ENCODE peak calls at places on chromosomes 3 and 15, in seven cellular contexts. M is aorta, A is psoas muscle, S is transverse colon, O is PC-3, C is fibroblast of lung, R is breast epithelium. N is an unnamed sample.
A peak's percentile ranks its signal among the peaks of the same experiment; 100 is the strongest.

GRCh38 chr3:198046120-198046857 is 86.3 kb downstream of the LMLN start:
- DNase-seq in S (no peak), R (no peak), C (no peak), O (no peak), A (no peak), M (no peak), N (no peak)

GRCh38 chr3:30142946-30143345 is 463.5 kb upstream of the TGFBR2 start:
- DNase-seq in R (no peak), O (no peak), M (no peak), C (no peak), S (no peak), A (no peak), N (no peak)

GRCh38 chr3:16480861-16481569 is 32.5 kb downstream of the RFTN1 start:
- DNase-seq in R (no peak), M (no peak), O (peak; percentile 16), A (no peak), C (peak; percentile 79), S (no peak), N (peak; percentile 60)

GRCh38 chr15:33093234-33093633 is 101.3 kb downstream of the FMN1 start:
- DNase-seq in C (no peak), O (no peak), A (no peak), S (no peak), M (no peak), R (no peak), N (no peak)

GRCh38 chr3:82875401-82875800 is 1114.0 kb upstream of the GBE1 start:
- DNase-seq in S (no peak), C (peak; percentile 9), A (no peak), O (no peak), M (no peak), R (no peak), N (no peak)

GRCh38 chr3:86958534-86958933 is 32.4 kb downstream of the VGLL3 start:
- DNase-seq in R (no peak), M (no peak), S (no peak), O (peak; percentile 34), C (peak; percentile 95), A (no peak), N (peak; percentile 42)

GRCh38 chr15:25228261-25228660 is 210.6 kb downstream of the UBE3A start:
- DNase-seq in S (no peak), O (no peak), M (no peak), A (no peak), R (no peak), C (no peak), N (no peak)

GRCh38 chr3:138188013-138188352 is 882 bp downstream of the ARMC8 start:
- DNase-seq in M (no peak), O (peak; percentile 32), A (no peak), R (no peak), S (no peak), C (peak; percentile 64), N (no peak)

GRCh38 chr3:188956839-188957489 is 214.8 kb upstream of the TPRG1 start:
- DNase-seq in R (no peak), M (no peak), O (peak; percentile 83), S (no peak), C (peak; percentile 62), A (no peak), N (peak; percentile 50)

GRCh38 chr3:66021731-66022131 is 17.0 kb downstream of the MAGI1 start:
- DNase-seq in C (peak; percentile 55), S (no peak), O (peak; percentile 67), A (no peak), M (no peak), R (no peak), N (no peak)

GRCh38 chr3:55555866-55556621 is 68.9 kb upstream of the WNT5A start:
- DNase-seq in O (no peak), M (no peak), R (no peak), C (no peak), A (no peak), S (no peak), N (no peak)

GRCh38 chr3:172323894-172324590 is 124.2 kb downstream of the GHSR start:
- DNase-seq in A (peak; percentile 74), R (no peak), O (no peak), S (no peak), C (peak; percentile 99), M (peak; percentile 50), N (no peak)

GRCh38 chr3:31379598-31379997 is 153.1 kb upstream of the STT3B start:
- DNase-seq in C (no peak), R (no peak), M (no peak), O (no peak), S (no peak), A (no peak), N (no peak)

GRCh38 chr3:23685484-23686258 is 120.1 kb upstream of the UBE2E1 start:
- DNase-seq in O (peak; percentile 100), A (peak; percentile 81), M (peak; percentile 89), S (peak; percentile 88), R (peak; percentile 69), C (peak; percentile 98), N (peak; percentile 93)

GRCh38 chr3:52088445-52089367 is 32.3 kb upstream of the DUSP7 start:
- DNase-seq in M (peak; percentile 70), A (peak; percentile 67), R (no peak), C (peak; percentile 60), S (no peak), O (no peak), N (no peak)

GRCh38 chr3:149768704-149769103 is 16.4 kb upstream of the COMMD2 start:
- DNase-seq in O (no peak), A (no peak), C (no peak), M (no peak), R (no peak), S (no peak), N (no peak)

GRCh38 chr15:48553559-48553958 is 92.0 kb downstream of the FBN1 start:
- DNase-seq in M (no peak), A (no peak), S (no peak), O (no peak), C (peak; percentile 58), R (no peak), N (no peak)

GRCh38 chr3:46586738-46587246 is 20.7 kb upstream of the LRRC2 start:
- DNase-seq in C (no peak), A (no peak), M (no peak), S (no peak), O (no peak), R (no peak), N (no peak)

DNA sequence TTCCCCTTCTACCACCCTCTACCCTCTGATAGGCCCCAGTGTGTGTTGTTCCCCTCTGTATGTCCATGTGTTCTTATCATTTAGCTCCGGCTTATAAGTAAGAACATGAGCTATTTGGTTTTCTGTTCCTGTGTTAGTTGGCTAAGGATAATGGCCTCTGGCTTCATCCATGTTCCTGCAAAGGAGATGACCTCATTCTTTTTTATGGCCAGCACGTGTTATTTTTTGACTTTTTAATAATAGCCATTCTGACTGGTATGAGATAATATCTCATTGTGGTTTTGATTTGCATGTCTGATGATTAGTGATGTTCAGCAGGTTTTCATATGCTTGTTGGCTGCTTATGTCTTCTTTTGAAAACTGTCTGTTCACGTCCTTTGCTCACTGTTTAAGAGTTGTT is 63.1 kb upstream of the NPHP3 start:
- DNase-seq in S (no peak), R (no peak), C (peak; percentile 32), A (no peak), M (no peak), O (no peak), N (no peak)
- H3K27ac ChIP-seq in S (no peak overlapping the region), R (no peak overlapping the region), C (no peak overlapping the region), A (no peak overlapping the region), M (no peak overlapping the region), O (no peak overlapping the region), N (no peak overlapping the region)

DNA sequence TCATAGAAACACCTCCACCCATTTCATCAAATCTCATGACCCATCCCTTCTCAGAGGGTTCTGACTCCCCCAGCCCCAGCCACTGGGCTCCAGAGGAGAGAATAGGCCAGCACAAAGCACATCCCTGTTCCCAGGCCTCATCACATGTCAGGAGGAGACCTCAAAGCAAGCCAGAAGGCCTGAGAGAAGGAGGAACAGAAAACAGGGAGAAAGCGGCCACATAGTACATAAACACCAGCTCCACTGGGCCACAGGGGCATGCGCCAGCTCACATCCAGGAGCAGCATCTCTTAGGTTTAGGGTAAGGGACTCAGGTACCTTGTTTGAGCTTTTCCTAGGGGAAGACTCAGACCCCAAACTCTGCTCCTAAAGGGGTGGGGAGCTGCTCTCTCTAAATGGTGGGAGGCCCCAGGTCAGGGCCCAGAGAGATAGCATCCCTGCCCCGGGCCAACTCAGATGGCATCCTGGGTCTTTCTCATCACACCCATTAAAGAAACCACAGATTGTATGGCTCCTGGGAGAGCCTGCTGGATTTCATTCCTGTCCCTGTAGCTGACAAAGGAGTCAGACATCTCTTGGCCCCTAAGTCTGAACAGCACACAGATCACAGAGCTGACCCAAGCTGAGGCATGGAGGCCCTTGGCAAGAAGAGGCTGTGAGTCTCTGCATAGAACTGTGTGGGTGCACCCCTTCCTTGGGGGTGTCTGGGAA is 2.5 kb downstream of the SHF start:
- DNase-seq in M (no peak), A (no peak), S (no peak), R (no peak), O (no peak), C (no peak), N (no peak)
- H3K4me1 ChIP-seq in M (no peaks in the 10 kb centered on the region), A (peaks cover 15% of the 10 kb centered on the region), S (peaks cover 34% of the 10 kb centered on the region), R (peaks cover 5% of the 10 kb centered on the region), O (peaks cover 19% of the 10 kb centered on the region), C (no peaks in the 10 kb centered on the region), N (peaks cover 12% of the 10 kb centered on the region)

GRCh38 chr3:40386213-40386612 is 771 bp upstream of the ENTPD3 start:
- DNase-seq in R (no peak), M (no peak), O (no peak), S (no peak), A (no peak), C (no peak), N (no peak)
- H3K27me3 ChIP-seq in R (no peaks in the 10 kb centered on the region), M (no peaks in the 10 kb centered on the region), O (no peaks in the 10 kb centered on the region), S (peaks cover 17% of the 10 kb centered on the region), A (peaks cover 6% of the 10 kb centered on the region), C (peaks cover 6% of the 10 kb centered on the region), N (no peaks in the 10 kb centered on the region)

GRCh38 chr3:42638339-42638842 is 15.1 kb upstream of the ZBTB47 start:
- DNase-seq in A (no peak), C (no peak), O (no peak), R (no peak), M (no peak), S (no peak), N (no peak)

GRCh38 chr3:42640771-42641370 is 12.6 kb upstream of the ZBTB47 start:
- DNase-seq in R (no peak), O (no peak), M (no peak), C (no peak), S (no peak), A (no peak), N (no peak)

GRCh38 chr3:42637001-42637400 is 16.5 kb upstream of the ZBTB47 start:
- DNase-seq in R (no peak), S (no peak), C (no peak), O (no peak), A (no peak), M (no peak), N (no peak)

GRCh38 chr3:42640129-42640528 is 13.4 kb upstream of the ZBTB47 start:
- DNase-seq in S (no peak), O (no peak), A (no peak), R (no peak), C (no peak), M (no peak), N (no peak)

GRCh38 chr3:42639192-42639591 is 14.3 kb upstream of the ZBTB47 start:
- DNase-seq in S (no peak), M (no peak), R (no peak), A (no peak), O (no peak), C (no peak), N (no peak)
- H3K27ac ChIP-seq in S (no peak overlapping the region), M (no peak overlapping the region), R (peak overlapping the region; percentile 20), A (no peak overlapping the region), O (no peak overlapping the region), C (no peak overlapping the region), N (no peak overlapping the region)

GRCh38 chr15:99165956-99166689 is 61.2 kb downstream of the SYNM start:
- DNase-seq in O (no peak), M (no peak), S (no peak), R (no peak), A (no peak), C (no peak), N (no peak)
- H3K4me1 ChIP-seq in O (no peaks in the 10 kb centered on the region), M (no peaks in the 10 kb centered on the region), S (peaks cover 11% of the 10 kb centered on the region), R (peaks cover 17% of the 10 kb centered on the region), A (peaks cover 52% of the 10 kb centered on the region), C (peaks cover 14% of the 10 kb centered on the region), N (no peaks in the 10 kb centered on the region)